ENCODE peak calls at places on chromosomes 6 and 20, in five cellular contexts. C is mucosa of descending colon; Z is left ventricle myocardium superior; A is Right ventricle myocardium inferior; X is activated CD8-positive, alpha-beta memory T cell treated with anti-CD3 and anti-CD28 coated beads, Interleukin-2, amount 10 ng/mL, durations not matched to agents 7 days and 5 days. P is an unnamed sample.

GRCh38 chr20:34680586-34680985 is 3.7 kb upstream of the PIGU start:
- ATAC-seq in X (no peak), C (no peak), A (no peak), Z (no peak), P (no peak)

GRCh38 chr6:81612136-81612535 is 140.3 kb downstream of the TENT5A start:
- ATAC-seq in X (no peak), A (no peak), Z (no peak), C (no peak), P (no peak)

GRCh38 chr20:31835977-31836852 is 9.2 kb downstream of the FOXS1 start:
- ATAC-seq in C (peak), A (peak), Z (peak), X (peak), P (peak)

GRCh38 chr20:46647469-46647868 is 3.8 kb downstream of the SLC13A3 start:
- ATAC-seq in X (no peak), A (no peak), C (no peak), Z (no peak), P (no peak)

GRCh38 chr20:23363257-23363649 is 1.3 kb downstream of the GZF1 start:
- ATAC-seq in A (peak), Z (peak), X (no peak), C (no peak), P (no peak)

GRCh38 chr6:72861935-72862432 is 240.1 kb downstream of the KCNQ5 start:
- ATAC-seq in Z (peak), X (no peak), C (peak), A (peak), P (no peak)

GRCh38 chr6:72940265-72940664 is 285.0 kb downstream of the KHDC1L start:
- ATAC-seq in X (no peak), Z (no peak), C (no peak), A (no peak), P (peak)

GRCh38 chr20:45479822-45480221 is 10.3 kb downstream of the WFDC2 start:
- ATAC-seq in X (no peak), Z (no peak), C (no peak), A (no peak), P (no peak)

GRCh38 chr6:709471-710056 is 16.6 kb upstream of the EXOC2 start:
- ATAC-seq in C (no peak), Z (no peak), X (no peak), A (no peak), P (no peak)

GRCh38 chr20:63196756-63197470 is 19.0 kb downstream of the YTHDF1 start:
- ATAC-seq in X (no peak), C (no peak), Z (peak), A (peak), P (peak)

GRCh38 chr6:26124550-26125014 is 37.4 kb downstream of the HFE start:
- ATAC-seq in X (peak), A (peak), C (peak), Z (peak), P (peak)

GRCh38 chr20:45835230-45836224 is 1.9 kb downstream of the SNX21 start:
- ATAC-seq in C (no peak), X (no peak), A (peak), Z (peak), P (peak)

GRCh38 chr6:135522975-135523692 is 25.6 kb upstream of the AHI1 start:
- ATAC-seq in X (no peak), A (no peak), C (peak), Z (no peak), P (no peak)

GRCh38 chr6:141307309-141307998 is 825.3 kb upstream of the GJE1 start:
- ATAC-seq in A (no peak), X (no peak), C (no peak), Z (no peak), P (no peak)

GRCh38 chr6:3651698-3652229 is 99.7 kb downstream of the PXDC1 start:
- ATAC-seq in C (no peak), Z (no peak), X (no peak), A (no peak), P (no peak)

GRCh38 chr20:31669876-31670275 is 32.2 kb downstream of the COX4I2 start:
- ATAC-seq in C (no peak), X (no peak), Z (peak), A (peak), P (no peak)

GRCh38 chr6:163745566-163746400 is 331.3 kb downstream of the QKI start:
- ATAC-seq in X (no peak), A (peak), C (no peak), Z (peak), P (peak)

GRCh38 chr20:18005170-18005989 is 36.6 kb downstream of the MGME1 start:
- ATAC-seq in Z (no peak), A (no peak), X (no peak), C (peak), P (no peak)

GRCh38 chr6:43799671-43800623 is 29.9 kb downstream of the VEGFA start:
- ATAC-seq in A (no peak), C (peak), X (peak), Z (no peak), P (peak)

GRCh38 chr20:33828326-33828834 is 17.2 kb downstream of the CHMP4B start:
- ATAC-seq in C (no peak), X (no peak), Z (peak), A (no peak), P (no peak)

GRCh38 chr6:30735668-30736314 is 6.7 kb downstream of the FLOT1 start:
- ATAC-seq in X (no peak), A (no peak), Z (no peak), C (no peak), P (no peak)

GRCh38 chr6:41593451-41594238 is 44.6 kb upstream of the MDFI start:
- ATAC-seq in Z (no peak), X (no peak), C (no peak), A (no peak), P (no peak)

GRCh38 chr6:42661540-42662153 is 60.8 kb downstream of the PRPH2 start:
- ATAC-seq in Z (peak), C (peak), A (peak), X (peak), P (peak)

GRCh38 chr20:45085867-45086266 is 15.1 kb downstream of the KCNS1 start:
- ATAC-seq in C (no peak), Z (no peak), X (no peak), A (no peak), P (no peak)

GRCh38 chr6:168500519-168500918 is 59.5 kb downstream of the SMOC2 start:
- ATAC-seq in C (no peak), X (no peak), Z (no peak), A (no peak), P (no peak)

GRCh38 chr6:13098808-13099570 is 229.3 kb downstream of the TBC1D7 start:
- ATAC-seq in X (no peak), C (no peak), A (no peak), Z (no peak), P (no peak)

GRCh38 chr20:56358600-56359211 is at the start of gene FAM210B:
- ATAC-seq in Z (peak), C (peak), A (peak), X (peak), P (peak)

GRCh38 chr20:609371-609964 is 641 bp downstream of the TCF15 start:
- ATAC-seq in A (no peak), C (no peak), X (no peak), Z (no peak), P (no peak)

GRCh38 chr20:37375227-37375626 is 29.3 kb downstream of the SRC start:
- ATAC-seq in C (no peak), X (no peak), A (no peak), Z (no peak), P (no peak)

GRCh38 chr20:57178582-57179112 is 87.8 kb downstream of the BMP7 start:
- ATAC-seq in X (no peak), C (no peak), Z (no peak), A (no peak), P (peak)

GRCh38 chr6:28355743-28356665 is 6.3 kb downstream of the ZKSCAN3 start:
- ATAC-seq in C (peak), Z (peak), X (peak), A (peak), P (peak)

GRCh38 chr6:10759312-10759839 is 11.8 kb downstream of the TMEM14B start:
- ATAC-seq in C (peak), Z (peak), X (peak), A (peak), P (peak)

GRCh38 chr20:63434599-63435378 is 37.7 kb downstream of the KCNQ2 start:
- ATAC-seq in C (peak), Z (peak), A (no peak), X (peak), P (peak)

GRCh38 chr20:3221398-3222226 is 12.3 kb downstream of the ITPA start:
- ATAC-seq in C (peak), Z (no peak), X (no peak), A (no peak), P (peak)

GRCh38 chr6:40183902-40184301 is 249.6 kb upstream of the MOCS1 start:
- ATAC-seq in X (no peak), A (no peak), C (no peak), Z (no peak), P (no peak)

GRCh38 chr6:2971420-2972218 is at the start of gene SERPINB6:
- ATAC-seq in C (peak), A (peak), X (peak), Z (peak), P (peak)

P was measured in esophagus mucosa.